ENCODE peak calls at places on chromosomes 2 and 18, in six cellular contexts. One of them, this sample, is unnamed.

GRCh38 chr2:230019742-230020141 is 49.0 kb downstream of the SLC16A14 start:
- DNase-seq in HCT116: no peak
- DNase-seq in GM23248: no peak
- DNase-seq in PC-3: no peak
- DNase-seq in A549: no peak
- DNase-seq in GM23338: no peak
- DNase-seq in this sample: no peak

GRCh38 chr2:72925328-72925943 is 8.1 kb downstream of the EMX1 start:
- DNase-seq in A549: no peak
- DNase-seq in PC-3: no peak
- DNase-seq in GM23338: peak
- DNase-seq in GM23248: no peak
- DNase-seq in HCT116: no peak
- DNase-seq in this sample: no peak

GRCh38 chr2:176931588-176932563 is 280.7 kb upstream of the HNRNPA3 start:
- DNase-seq in A549: peak
- DNase-seq in GM23248: peak
- DNase-seq in HCT116: peak
- DNase-seq in GM23338: no peak
- DNase-seq in PC-3: peak
- DNase-seq in this sample: no peak

GRCh38 chr18:79933765-79934164 is 17.7 kb downstream of the SLC66A2 start:
- DNase-seq in HCT116: no peak
- DNase-seq in PC-3: peak
- DNase-seq in GM23248: no peak
- DNase-seq in GM23338: peak
- DNase-seq in A549: no peak
- DNase-seq in this sample: no peak

GRCh38 chr2:136527560-136527959 is 237.8 kb upstream of the THSD7B start:
- DNase-seq in HCT116: no peak
- DNase-seq in GM23338: peak
- DNase-seq in A549: peak
- DNase-seq in GM23248: peak
- DNase-seq in PC-3: peak
- DNase-seq in this sample: peak

GRCh38 chr2:121151311-121152109 is 133.5 kb downstream of the TFCP2L1 start:
- DNase-seq in GM23248: no peak
- DNase-seq in A549: no peak
- DNase-seq in PC-3: peak
- DNase-seq in HCT116: no peak
- DNase-seq in GM23338: no peak
- DNase-seq in this sample: peak

GRCh38 chr2:212773808-212774339 is 235.3 kb upstream of the ERBB4 start:
- DNase-seq in PC-3: no peak
- DNase-seq in A549: no peak
- DNase-seq in HCT116: no peak
- DNase-seq in GM23338: no peak
- DNase-seq in GM23248: no peak
- DNase-seq in this sample: no peak

GRCh38 chr18:421236-422155 is 79.0 kb downstream of the COLEC12 start:
- DNase-seq in HCT116: no peak
- DNase-seq in A549: no peak
- DNase-seq in GM23248: peak
- DNase-seq in PC-3: peak
- DNase-seq in GM23338: no peak
- DNase-seq in this sample: no peak

GRCh38 chr2:68436270-68436669 is 30.8 kb downstream of the FBXO48 start:
- DNase-seq in PC-3: no peak
- DNase-seq in HCT116: no peak
- DNase-seq in GM23248: peak
- DNase-seq in A549: no peak
- DNase-seq in GM23338: no peak
- DNase-seq in this sample: no peak

GRCh38 chr18:42471886-42472285 is 516.9 kb downstream of the PIK3C3 start:
- DNase-seq in GM23338: peak
- DNase-seq in HCT116: no peak
- DNase-seq in PC-3: no peak
- DNase-seq in A549: no peak
- DNase-seq in GM23248: no peak
- DNase-seq in this sample: no peak

GRCh38 chr2:71389379-71390072 is 57.9 kb downstream of the ZNF638 start:
- DNase-seq in HCT116: no peak
- DNase-seq in PC-3: no peak
- DNase-seq in A549: no peak
- DNase-seq in GM23248: no peak
- DNase-seq in GM23338: no peak
- DNase-seq in this sample: no peak

GRCh38 chr2:42835577-42836371 is 43.4 kb upstream of the HAAO start:
- DNase-seq in GM23338: no peak
- DNase-seq in PC-3: peak
- DNase-seq in HCT116: no peak
- DNase-seq in A549: peak
- DNase-seq in GM23248: peak
- DNase-seq in this sample: no peak

GRCh38 chr2:16481342-16481741 is 184.3 kb downstream of the CYRIA start:
- DNase-seq in PC-3: no peak
- DNase-seq in GM23338: no peak
- DNase-seq in A549: no peak
- DNase-seq in GM23248: no peak
- DNase-seq in HCT116: no peak
- DNase-seq in this sample: no peak

GRCh38 chr2:233084488-233084887 is 24.3 kb downstream of the INPP5D start:
- DNase-seq in GM23248: no peak
- DNase-seq in HCT116: no peak
- DNase-seq in PC-3: no peak
- DNase-seq in GM23338: no peak
- DNase-seq in A549: no peak
- DNase-seq in this sample: no peak

GRCh38 chr2:48284624-48285212 is 245.2 kb upstream of the STON1 start:
- DNase-seq in A549: no peak
- DNase-seq in GM23338: no peak
- DNase-seq in HCT116: no peak
- DNase-seq in PC-3: no peak
- DNase-seq in GM23248: no peak
- DNase-seq in this sample: no peak

GRCh38 chr2:65228249-65228750 is 669 bp downstream of the ACTR2 start:
- DNase-seq in A549: no peak
- DNase-seq in GM23248: peak
- DNase-seq in GM23338: peak
- DNase-seq in HCT116: no peak
- DNase-seq in PC-3: no peak
- DNase-seq in this sample: peak

GRCh38 chr2:38601463-38602135 is 1.1 kb downstream of the HNRNPLL start:
- DNase-seq in GM23338: peak
- DNase-seq in PC-3: peak
- DNase-seq in GM23248: peak
- DNase-seq in A549: no peak
- DNase-seq in HCT116: no peak
- DNase-seq in this sample: peak

GRCh38 chr2:95024960-95025405 is 525 bp upstream of the MAL start:
- DNase-seq in PC-3: no peak
- DNase-seq in GM23338: peak
- DNase-seq in HCT116: no peak
- DNase-seq in A549: no peak
- DNase-seq in GM23248: no peak
- DNase-seq in this sample: no peak

GRCh38 chr2:68737717-68738116 is 3.1 kb downstream of the ARHGAP25 start:
- DNase-seq in GM23248: no peak
- DNase-seq in HCT116: no peak
- DNase-seq in PC-3: no peak
- DNase-seq in GM23338: no peak
- DNase-seq in A549: no peak
- DNase-seq in this sample: peak

GRCh38 chr2:47193607-47194006 is 38.5 kb upstream of the STPG4 start:
- DNase-seq in GM23248: no peak
- DNase-seq in GM23338: no peak
- DNase-seq in A549: no peak
- DNase-seq in HCT116: no peak
- DNase-seq in PC-3: no peak
- DNase-seq in this sample: no peak

GRCh38 chr2:98444436-98445166 is at the start of gene INPP4A:
- DNase-seq in GM23338: peak
- DNase-seq in PC-3: peak
- DNase-seq in HCT116: peak
- DNase-seq in GM23248: peak
- DNase-seq in A549: peak
- DNase-seq in this sample: peak

GRCh38 chr2:86675104-86675503 is 45.0 kb upstream of the RMND5A start:
- DNase-seq in GM23338: no peak
- DNase-seq in HCT116: no peak
- DNase-seq in PC-3: no peak
- DNase-seq in GM23248: no peak
- DNase-seq in A549: no peak
- DNase-seq in this sample: no peak

GRCh38 chr18:59729781-59730180 is 32.6 kb upstream of the CCBE1 start:
- DNase-seq in PC-3: peak
- DNase-seq in A549: peak
- DNase-seq in GM23338: no peak
- DNase-seq in GM23248: no peak
- DNase-seq in HCT116: no peak
- DNase-seq in this sample: no peak

GRCh38 chr2:15599994-15600393 is 8.3 kb downstream of the DDX1 start:
- DNase-seq in PC-3: no peak
- DNase-seq in HCT116: no peak
- DNase-seq in GM23248: no peak
- DNase-seq in GM23338: no peak
- DNase-seq in A549: no peak
- DNase-seq in this sample: no peak

GRCh38 chr2:61713457-61713856 is 140.4 kb downstream of the FAM161A start:
- DNase-seq in HCT116: no peak
- DNase-seq in GM23248: no peak
- DNase-seq in GM23338: no peak
- DNase-seq in A549: no peak
- DNase-seq in PC-3: no peak
- DNase-seq in this sample: no peak

DNA sequence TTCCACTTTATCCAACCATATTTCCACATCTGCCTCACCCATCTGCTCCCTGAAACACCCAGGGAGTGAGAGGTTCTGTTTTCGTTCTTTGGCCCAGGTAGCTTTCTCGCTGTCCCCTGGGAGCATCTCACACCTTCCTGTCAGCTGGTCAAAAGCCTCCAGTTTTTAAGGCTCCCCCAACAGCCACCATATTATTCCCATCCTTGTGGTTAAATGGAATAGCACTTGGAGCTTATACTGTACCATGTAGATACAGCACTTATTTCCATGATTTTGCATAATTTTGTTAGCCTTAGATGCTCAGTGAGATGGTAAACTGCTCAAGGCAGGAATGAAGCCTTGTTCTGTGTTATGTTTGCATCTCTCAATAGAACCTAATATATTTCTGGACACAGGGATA is 58.5 kb upstream of the TMEM182 start:
- DNase-seq in GM23338: no peak
- DNase-seq in A549: no peak
- DNase-seq in PC-3: no peak
- DNase-seq in HCT116: no peak
- DNase-seq in GM23248: no peak
- DNase-seq in this sample: no peak
- H3K4me2 ChIP-seq in GM23338: no peak
- H3K4me2 ChIP-seq in A549: no peak
- H3K4me2 ChIP-seq in PC-3: no peak
- H3K4me2 ChIP-seq in HCT116: no peak
- H3K4me2 ChIP-seq in GM23248: no peak
- H3K4me2 ChIP-seq in this sample: no peak

GRCh38 chr18:63677490-63678225 is 16.0 kb upstream of the SERPINB3 start:
- DNase-seq in GM23338: no peak
- DNase-seq in GM23248: peak
- DNase-seq in HCT116: no peak
- DNase-seq in A549: peak
- DNase-seq in PC-3: peak
- DNase-seq in this sample: no peak

GRCh38 chr18:63683152-63683551 is 19.6 kb upstream of the SERPINB11 start:
- DNase-seq in A549: peak
- DNase-seq in PC-3: peak
- DNase-seq in GM23248: peak
- DNase-seq in GM23338: peak
- DNase-seq in HCT116: no peak
- DNase-seq in this sample: no peak

GRCh38 chr18:63676927-63677326 is 15.2 kb upstream of the SERPINB3 start:
- DNase-seq in A549: no peak
- DNase-seq in PC-3: no peak
- DNase-seq in GM23248: peak
- DNase-seq in HCT116: no peak
- DNase-seq in GM23338: no peak
- DNase-seq in this sample: no peak

GRCh38 chr18:63681449-63682381 is 20.0 kb upstream of the SERPINB3 start:
- DNase-seq in HCT116: no peak
- DNase-seq in PC-3: peak
- DNase-seq in GM23248: peak
- DNase-seq in A549: peak
- DNase-seq in GM23338: no peak
- DNase-seq in this sample: no peak

GRCh38 chr18:63679820-63680606 is 18.3 kb upstream of the SERPINB3 start:
- DNase-seq in GM23338: no peak
- DNase-seq in HCT116: no peak
- DNase-seq in GM23248: no peak
- DNase-seq in A549: peak
- DNase-seq in PC-3: no peak
- DNase-seq in this sample: no peak
- H3K4me2 ChIP-seq in GM23338: no peak
- H3K4me2 ChIP-seq in HCT116: no peak
- H3K4me2 ChIP-seq in GM23248: no peak
- H3K4me2 ChIP-seq in A549: no peak
- H3K4me2 ChIP-seq in PC-3: peak
- H3K4me2 ChIP-seq in this sample: no peak

GRCh38 chr2:164737612-164738081 is 104.0 kb downstream of the COBLL1 start:
- DNase-seq in A549: peak
- DNase-seq in HCT116: peak
- DNase-seq in GM23338: peak
- DNase-seq in GM23248: peak
- DNase-seq in PC-3: peak
- DNase-seq in this sample: peak
- H3K4me2 ChIP-seq in A549: peak
- H3K4me2 ChIP-seq in HCT116: peak
- H3K4me2 ChIP-seq in GM23338: no peak
- H3K4me2 ChIP-seq in GM23248: peak
- H3K4me2 ChIP-seq in PC-3: peak
- H3K4me2 ChIP-seq in this sample: no peak

DNA sequence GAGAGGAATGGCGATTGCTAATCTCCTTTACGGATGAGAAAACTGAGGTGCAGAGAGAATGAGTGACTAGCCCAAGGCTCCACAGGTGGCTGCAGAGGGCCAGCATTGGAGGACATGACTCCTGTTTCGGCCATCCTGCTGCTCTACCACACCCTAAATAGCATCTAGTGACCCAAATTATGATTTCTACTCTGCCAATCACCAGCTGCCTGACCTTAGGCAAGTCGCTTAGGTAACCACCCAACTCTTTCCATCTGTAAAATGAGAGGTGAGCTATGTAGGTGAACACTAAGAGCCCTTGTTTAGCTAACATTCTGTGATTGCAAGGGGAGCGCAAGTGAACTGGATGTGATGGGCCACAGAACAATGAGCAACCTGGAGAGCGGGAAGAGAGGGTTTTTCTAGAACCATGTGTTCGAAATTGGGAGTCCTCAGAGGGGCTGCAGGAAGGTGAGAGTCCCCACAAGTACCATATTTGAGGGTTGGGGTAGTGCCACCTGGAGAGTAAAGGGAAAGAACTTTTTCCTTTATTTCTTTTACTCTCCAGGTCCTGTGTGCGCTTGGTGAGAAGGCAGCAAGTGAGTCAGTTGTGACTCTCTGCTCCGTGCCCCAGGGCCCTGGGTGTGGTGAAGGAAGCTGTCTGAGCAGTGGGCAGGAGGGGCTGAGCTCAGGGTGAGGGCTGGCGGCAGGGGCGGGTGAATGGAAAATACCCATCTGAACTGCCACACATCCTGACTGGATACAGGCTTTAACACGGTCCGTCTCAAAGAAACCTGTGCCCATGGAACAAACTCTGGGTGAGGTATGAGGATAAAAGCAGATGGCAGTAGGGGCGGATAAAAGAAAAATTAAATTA is 2.4 kb downstream of the CYP27C1 start:
- DNase-seq in A549: peak
- DNase-seq in GM23248: peak
- DNase-seq in GM23338: peak
- DNase-seq in HCT116: peak
- DNase-seq in PC-3: peak
- DNase-seq in this sample: no peak
- H3K4me2 ChIP-seq in A549: peak
- H3K4me2 ChIP-seq in GM23248: peak
- H3K4me2 ChIP-seq in GM23338: peak
- H3K4me2 ChIP-seq in HCT116: peak
- H3K4me2 ChIP-seq in PC-3: peak
- H3K4me2 ChIP-seq in this sample: no peak

This sample was measured in Karpas-422.